ENCODE peak calls at places on chromosomes 12 and 14, in seven cellular contexts. One of them, this sample, is unnamed. For H3K36me3, the result is how much of the 10 kb centered on the place peaks cover.

GRCh38 chr12:12032260-12032761 is 38.4 kb upstream of the BCL2L14 start:
- DNase-seq in A673: no peak
- DNase-seq in DND-41: no peak
- DNase-seq in stomach: no peak
- DNase-seq in pancreas: no peak
- DNase-seq in astrocyte: no peak
- DNase-seq in uterus: no peak
- DNase-seq in this sample: peak

GRCh38 chr12:15227004-15227679 is 5.9 kb upstream of the RERG start:
- DNase-seq in A673: peak
- DNase-seq in stomach: peak
- DNase-seq in DND-41: no peak
- DNase-seq in pancreas: peak
- DNase-seq in uterus: peak
- DNase-seq in astrocyte: peak
- DNase-seq in this sample: no peak

GRCh38 chr12:389138-390096 is at the start of gene KDM5A:
- DNase-seq in DND-41: peak
- DNase-seq in pancreas: peak
- DNase-seq in astrocyte: peak
- DNase-seq in uterus: peak
- DNase-seq in stomach: peak
- DNase-seq in A673: peak
- DNase-seq in this sample: peak

GRCh38 chr12:75960086-75960910 is 71.3 kb downstream of the PHLDA1 start:
- DNase-seq in DND-41: peak
- DNase-seq in stomach: peak
- DNase-seq in uterus: no peak
- DNase-seq in A673: no peak
- DNase-seq in astrocyte: no peak
- DNase-seq in pancreas: no peak
- DNase-seq in this sample: no peak

GRCh38 chr12:78584695-78585094 is 279.9 kb upstream of the SYT1 start:
- DNase-seq in A673: peak
- DNase-seq in stomach: no peak
- DNase-seq in pancreas: no peak
- DNase-seq in uterus: no peak
- DNase-seq in DND-41: no peak
- DNase-seq in astrocyte: no peak
- DNase-seq in this sample: no peak

GRCh38 chr12:76080017-76080728 is 4.3 kb downstream of the NAP1L1 start:
- DNase-seq in stomach: no peak
- DNase-seq in uterus: no peak
- DNase-seq in A673: no peak
- DNase-seq in pancreas: no peak
- DNase-seq in DND-41: no peak
- DNase-seq in astrocyte: peak
- DNase-seq in this sample: no peak

GRCh38 chr12:19641235-19642080 is 202.2 kb downstream of the AEBP2 start:
- DNase-seq in uterus: no peak
- DNase-seq in pancreas: no peak
- DNase-seq in DND-41: no peak
- DNase-seq in astrocyte: peak
- DNase-seq in stomach: no peak
- DNase-seq in A673: no peak
- DNase-seq in this sample: no peak

GRCh38 chr12:3753549-3754284 is 808 bp upstream of the CRACR2A start:
- DNase-seq in astrocyte: no peak
- DNase-seq in pancreas: no peak
- DNase-seq in uterus: peak
- DNase-seq in stomach: no peak
- DNase-seq in A673: no peak
- DNase-seq in DND-41: peak
- DNase-seq in this sample: no peak

GRCh38 chr14:90517431-90517841 is 120.6 kb downstream of the CALM1 start:
- DNase-seq in stomach: peak
- DNase-seq in pancreas: no peak
- DNase-seq in uterus: no peak
- DNase-seq in A673: no peak
- DNase-seq in astrocyte: no peak
- DNase-seq in DND-41: no peak
- DNase-seq in this sample: no peak

GRCh38 chr12:113030875-113031525 is 25.5 kb upstream of the DTX1 start:
- DNase-seq in A673: peak
- DNase-seq in uterus: no peak
- DNase-seq in astrocyte: peak
- DNase-seq in stomach: no peak
- DNase-seq in pancreas: no peak
- DNase-seq in DND-41: peak
- DNase-seq in this sample: peak

GRCh38 chr12:130482448-130482847 is 144.8 kb downstream of the PIWIL1 start:
- DNase-seq in DND-41: no peak
- DNase-seq in A673: peak
- DNase-seq in stomach: no peak
- DNase-seq in astrocyte: no peak
- DNase-seq in pancreas: no peak
- DNase-seq in uterus: no peak
- DNase-seq in this sample: no peak

GRCh38 chr14:39467889-39468524 is 35.8 kb upstream of the FBXO33 start:
- DNase-seq in stomach: no peak
- DNase-seq in astrocyte: peak
- DNase-seq in uterus: no peak
- DNase-seq in pancreas: no peak
- DNase-seq in A673: peak
- DNase-seq in DND-41: peak
- DNase-seq in this sample: peak

GRCh38 chr12:16604853-16605252 is 1.1 kb downstream of the LMO3 start:
- DNase-seq in A673: peak
- DNase-seq in DND-41: no peak
- DNase-seq in pancreas: peak
- DNase-seq in uterus: peak
- DNase-seq in astrocyte: no peak
- DNase-seq in stomach: no peak
- DNase-seq in this sample: no peak

GRCh38 chr12:98106201-98106600 is 409.2 kb upstream of the TMPO start:
- DNase-seq in DND-41: no peak
- DNase-seq in astrocyte: no peak
- DNase-seq in A673: no peak
- DNase-seq in pancreas: no peak
- DNase-seq in uterus: no peak
- DNase-seq in stomach: no peak
- DNase-seq in this sample: no peak

GRCh38 chr12:59149995-59150642 is 229.8 kb upstream of the LRIG3 start:
- DNase-seq in astrocyte: peak
- DNase-seq in pancreas: no peak
- DNase-seq in uterus: no peak
- DNase-seq in DND-41: peak
- DNase-seq in stomach: no peak
- DNase-seq in A673: peak
- DNase-seq in this sample: peak

GRCh38 chr12:60324746-60325145 is 728.9 kb downstream of the SLC16A7 start:
- DNase-seq in DND-41: no peak
- DNase-seq in stomach: no peak
- DNase-seq in astrocyte: no peak
- DNase-seq in uterus: no peak
- DNase-seq in pancreas: no peak
- DNase-seq in A673: no peak
- DNase-seq in this sample: no peak

GRCh38 chr12:16297521-16297920 is 20.0 kb upstream of the SLC15A5 start:
- DNase-seq in stomach: no peak
- DNase-seq in A673: no peak
- DNase-seq in uterus: no peak
- DNase-seq in astrocyte: no peak
- DNase-seq in DND-41: no peak
- DNase-seq in pancreas: no peak
- DNase-seq in this sample: no peak

GRCh38 chr12:130513572-130513971 is 175.9 kb downstream of the PIWIL1 start:
- DNase-seq in stomach: no peak
- DNase-seq in pancreas: no peak
- DNase-seq in uterus: no peak
- DNase-seq in DND-41: no peak
- DNase-seq in A673: no peak
- DNase-seq in astrocyte: no peak
- DNase-seq in this sample: no peak

GRCh38 chr14:61406198-61406597 is 84.8 kb downstream of the PRKCH start:
- DNase-seq in stomach: no peak
- DNase-seq in DND-41: no peak
- DNase-seq in A673: peak
- DNase-seq in pancreas: no peak
- DNase-seq in astrocyte: no peak
- DNase-seq in uterus: no peak
- DNase-seq in this sample: no peak

GRCh38 chr12:54749191-54749818 is 101.1 kb upstream of the DCD start:
- DNase-seq in stomach: no peak
- DNase-seq in A673: peak
- DNase-seq in astrocyte: peak
- DNase-seq in uterus: no peak
- DNase-seq in pancreas: no peak
- DNase-seq in DND-41: peak
- DNase-seq in this sample: peak

GRCh38 chr12:113870035-113870434 is 96.1 kb downstream of the RBM19 start:
- DNase-seq in stomach: no peak
- DNase-seq in uterus: no peak
- DNase-seq in astrocyte: no peak
- DNase-seq in DND-41: no peak
- DNase-seq in pancreas: no peak
- DNase-seq in A673: no peak
- DNase-seq in this sample: no peak

GRCh38 chr14:97456958-97457357 is 659.8 kb downstream of the VRK1 start:
- DNase-seq in A673: peak
- DNase-seq in DND-41: peak
- DNase-seq in pancreas: no peak
- DNase-seq in stomach: no peak
- DNase-seq in uterus: no peak
- DNase-seq in astrocyte: no peak
- DNase-seq in this sample: peak

GRCh38 chr12:102118874-102119273 is 1.0 kb downstream of the NUP37 start:
- DNase-seq in uterus: no peak
- DNase-seq in astrocyte: peak
- DNase-seq in DND-41: no peak
- DNase-seq in pancreas: no peak
- DNase-seq in A673: no peak
- DNase-seq in stomach: no peak
- DNase-seq in this sample: no peak

GRCh38 chr12:81245918-81246611 is 168.2 kb downstream of the ACSS3 start:
- DNase-seq in uterus: no peak
- DNase-seq in pancreas: no peak
- DNase-seq in astrocyte: no peak
- DNase-seq in A673: no peak
- DNase-seq in stomach: no peak
- DNase-seq in DND-41: no peak
- DNase-seq in this sample: no peak

GRCh38 chr14:89165189-89165809 is 251.7 kb downstream of the FOXN3 start:
- DNase-seq in DND-41: no peak
- DNase-seq in stomach: no peak
- DNase-seq in A673: no peak
- DNase-seq in pancreas: no peak
- DNase-seq in uterus: no peak
- DNase-seq in astrocyte: no peak
- DNase-seq in this sample: peak

GRCh38 chr12:109553471-109553870 is 19.8 kb downstream of the MMAB start:
- DNase-seq in pancreas: no peak
- DNase-seq in stomach: no peak
- DNase-seq in uterus: no peak
- DNase-seq in DND-41: no peak
- DNase-seq in astrocyte: peak
- DNase-seq in A673: no peak
- DNase-seq in this sample: no peak

GRCh38 chr12:109552971-109553370 is 20.3 kb downstream of the MMAB start:
- DNase-seq in DND-41: no peak
- DNase-seq in pancreas: no peak
- DNase-seq in astrocyte: no peak
- DNase-seq in A673: no peak
- DNase-seq in stomach: no peak
- DNase-seq in uterus: no peak
- DNase-seq in this sample: no peak

GRCh38 chr12:109553929-109554500 is 19.3 kb downstream of the MMAB start:
- DNase-seq in stomach: no peak
- DNase-seq in astrocyte: no peak
- DNase-seq in DND-41: no peak
- DNase-seq in pancreas: no peak
- DNase-seq in uterus: no peak
- DNase-seq in A673: no peak
- DNase-seq in this sample: no peak

GRCh38 chr12:109555431-109556315 is 17.6 kb downstream of the MMAB start:
- DNase-seq in stomach: no peak
- DNase-seq in astrocyte: no peak
- DNase-seq in A673: no peak
- DNase-seq in pancreas: no peak
- DNase-seq in uterus: no peak
- DNase-seq in DND-41: no peak
- DNase-seq in this sample: no peak

GRCh38 chr12:109554761-109555160 is 18.5 kb downstream of the MMAB start:
- DNase-seq in uterus: no peak
- DNase-seq in stomach: no peak
- DNase-seq in astrocyte: no peak
- DNase-seq in A673: no peak
- DNase-seq in DND-41: no peak
- DNase-seq in pancreas: no peak
- DNase-seq in this sample: no peak
- H3K36me3 ChIP-seq in uterus: under half
- H3K36me3 ChIP-seq in stomach: under half
- H3K36me3 ChIP-seq in astrocyte: under half
- H3K36me3 ChIP-seq in A673: under half
- H3K36me3 ChIP-seq in DND-41: under half
- H3K36me3 ChIP-seq in pancreas: under half
- H3K36me3 ChIP-seq in this sample: under half

GRCh38 chr12:92070054-92070863 is 75.4 kb downstream of the BTG1 start:
- DNase-seq in uterus: peak
- DNase-seq in A673: no peak
- DNase-seq in astrocyte: no peak
- DNase-seq in pancreas: no peak
- DNase-seq in DND-41: no peak
- DNase-seq in stomach: peak
- DNase-seq in this sample: no peak
- TF ChIP-seq CTCF in uterus: no peak
- TF ChIP-seq CTCF in A673: no peak
- TF ChIP-seq CTCF in astrocyte: no peak
- TF ChIP-seq CTCF in pancreas: no peak
- TF ChIP-seq CTCF in DND-41: no peak
- TF ChIP-seq CTCF in stomach: peak
- TF ChIP-seq CTCF in this sample: no peak

DNA sequence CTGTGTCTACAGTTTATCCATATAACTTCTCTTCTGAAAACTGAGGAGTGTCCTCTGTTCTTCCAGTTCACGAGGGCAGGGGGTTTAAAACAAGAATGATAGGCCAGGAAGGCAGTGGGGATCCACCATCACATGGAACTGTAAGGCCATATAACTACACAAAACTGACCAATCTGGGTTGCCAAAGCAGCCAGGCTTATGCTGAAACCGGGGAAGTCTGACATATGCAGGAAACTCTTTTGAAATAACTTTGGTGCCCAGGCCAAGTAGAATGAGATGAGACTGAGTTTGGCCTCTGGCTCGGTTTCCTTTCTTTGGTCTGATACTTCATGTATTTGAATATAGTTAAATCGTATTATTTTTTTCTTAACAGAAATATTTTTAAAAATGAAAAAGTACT is 18.0 kb upstream of the ATF1 start:
- DNase-seq in pancreas: no peak
- DNase-seq in DND-41: no peak
- DNase-seq in stomach: no peak
- DNase-seq in uterus: no peak
- DNase-seq in astrocyte: no peak
- DNase-seq in A673: no peak
- DNase-seq in this sample: no peak
- H3K36me3 ChIP-seq in pancreas: under half
- H3K36me3 ChIP-seq in DND-41: half or more
- H3K36me3 ChIP-seq in stomach: half or more
- H3K36me3 ChIP-seq in uterus: under half
- H3K36me3 ChIP-seq in astrocyte: half or more
- H3K36me3 ChIP-seq in A673: half or more
- H3K36me3 ChIP-seq in this sample: under half

GRCh38 chr12:25868193-25868592 is 90.3 kb upstream of the RASSF8 start:
- DNase-seq in astrocyte: no peak
- DNase-seq in stomach: no peak
- DNase-seq in DND-41: no peak
- DNase-seq in pancreas: no peak
- DNase-seq in A673: no peak
- DNase-seq in uterus: no peak
- DNase-seq in this sample: no peak
- TF ChIP-seq CTCF in astrocyte: no peak
- TF ChIP-seq CTCF in stomach: no peak
- TF ChIP-seq CTCF in DND-41: no peak
- TF ChIP-seq CTCF in pancreas: no peak
- TF ChIP-seq CTCF in A673: no peak
- TF ChIP-seq CTCF in uterus: no peak
- TF ChIP-seq CTCF in this sample: no peak